ENCODE peak calls at places on chromosomes 5 and 9, in nine cellular contexts. K, F, N, J, C, Z, X, E and A are unnamed samples.

GRCh38 chr5:95861221-95861857 is 38.8 kb upstream of the GLRX start:
- DNase-seq in K (peak), F (peak), N (peak), J (peak), C (peak), Z (peak), X (no peak), E (no peak), A (no peak)

GRCh38 chr5:76718381-76718832 is 2.5 kb downstream of the F2R start:
- DNase-seq in K (no peak), F (no peak), N (no peak), J (no peak), C (peak), Z (no peak), X (no peak), E (no peak), A (no peak)

GRCh38 chr5:156394642-156395393 is 67.9 kb downstream of the SGCD start:
- DNase-seq in K (no peak), F (no peak), N (no peak), J (peak), C (no peak), Z (no peak), X (no peak), E (no peak), A (no peak)

GRCh38 chr5:77101298-77101697 is 14.2 kb upstream of the ZBED3 start:
- DNase-seq in K (peak), F (no peak), N (no peak), J (peak), C (peak), Z (no peak), X (no peak), E (no peak), A (no peak)

GRCh38 chr5:60248900-60249299 is 355.4 kb upstream of the PDE4D start:
- DNase-seq in K (no peak), F (no peak), N (peak), J (no peak), C (no peak), Z (no peak), X (no peak), E (peak), A (peak)

GRCh38 chr9:104934686-104935413 is 6.9 kb upstream of the ABCA1 start:
- DNase-seq in K (no peak), F (no peak), N (no peak), J (no peak), C (peak), Z (no peak), X (no peak), E (no peak), A (no peak)

GRCh38 chr9:90095682-90096081 is 490.9 kb downstream of the GADD45G start:
- DNase-seq in K (no peak), F (peak), N (peak), J (no peak), C (no peak), Z (peak), X (no peak), E (no peak), A (peak)

GRCh38 chr5:126339215-126339805 is 83.9 kb upstream of the GRAMD2B start:
- DNase-seq in K (no peak), F (peak), N (peak), J (peak), C (peak), Z (peak), X (no peak), E (peak), A (no peak)

GRCh38 chr5:14244721-14245518 is 101.8 kb downstream of the TRIO start:
- DNase-seq in K (no peak), F (no peak), N (no peak), J (peak), C (no peak), Z (no peak), X (no peak), E (no peak), A (no peak)

GRCh38 chr5:14728109-14728938 is 63.8 kb downstream of the OTULIN start:
- DNase-seq in K (no peak), F (no peak), N (no peak), J (no peak), C (no peak), Z (no peak), X (peak), E (no peak), A (peak)

GRCh38 chr5:176735383-176736265 is 74.7 kb upstream of the UNC5A start:
- DNase-seq in K (no peak), F (no peak), N (peak), J (no peak), C (no peak), Z (no peak), X (no peak), E (no peak), A (peak)

GRCh38 chr9:127825319-127826051 is 22.8 kb downstream of the FPGS start:
- DNase-seq in K (no peak), F (peak), N (no peak), J (no peak), C (no peak), Z (no peak), X (no peak), E (no peak), A (no peak)

GRCh38 chr5:16550316-16550952 is 66.4 kb downstream of the RETREG1 start:
- DNase-seq in K (peak), F (peak), N (peak), J (peak), C (peak), Z (no peak), X (no peak), E (peak), A (no peak)